ENCODE peak calls at places on chromosome 14, in six cellular contexts. U is uterus, P is prostate gland, X is HCT116, S is body of pancreas, B is ovary. J is an unnamed sample.

GRCh38 chr14:77342726-77343397 is 22.0 kb downstream of the GSTZ1 start:
- DNase-seq in U (no peak), P (no peak), X (no peak), S (no peak), B (no peak), J (no peak)

GRCh38 chr14:20743556-20743955 is 2.1 kb upstream of the EDDM3A start:
- DNase-seq in U (no peak), P (peak), X (no peak), S (no peak), B (no peak), J (no peak)

GRCh38 chr14:48686650-48687049 is 899.5 kb downstream of the RPS29 start:
- DNase-seq in U (no peak), P (no peak), X (no peak), S (no peak), B (no peak), J (no peak)

GRCh38 chr14:39185256-39186049 is 10.4 kb downstream of the PNN start:
- DNase-seq in U (no peak), P (no peak), X (no peak), S (no peak), B (no peak), J (no peak)

GRCh38 chr14:92984082-92984788 is 61.3 kb downstream of the CHGA start:
- DNase-seq in U (no peak), P (no peak), X (no peak), S (no peak), B (peak), J (no peak)

GRCh38 chr14:70934084-70934483 is 26.8 kb downstream of the PCNX1 start:
- DNase-seq in U (no peak), P (no peak), X (no peak), S (no peak), B (no peak), J (no peak)

GRCh38 chr14:71905031-71905430 is 27.2 kb upstream of the RGS6 start:
- DNase-seq in U (no peak), P (no peak), X (no peak), S (no peak), B (no peak), J (no peak)

GRCh38 chr14:24058260-24058950 is 6.6 kb downstream of the CARMIL3 start:
- DNase-seq in U (peak), P (peak), X (no peak), S (peak), B (peak), J (peak)

GRCh38 chr14:80560800-80561199 is 349.5 kb upstream of the DIO2 start:
- DNase-seq in U (no peak), P (no peak), X (no peak), S (no peak), B (no peak), J (no peak)

GRCh38 chr14:34461334-34462131 is 507 bp downstream of the SPTSSA start:
- DNase-seq in U (peak), P (peak), X (peak), S (peak), B (peak), J (peak)

GRCh38 chr14:64919618-64920017 is 5.4 kb downstream of the CHURC1 start:
- DNase-seq in U (no peak), P (no peak), X (no peak), S (no peak), B (no peak), J (no peak)

GRCh38 chr14:74459289-74459946 is 33.4 kb upstream of the SYNDIG1L start:
- DNase-seq in U (no peak), P (no peak), X (no peak), S (peak), B (no peak), J (peak)

GRCh38 chr14:74763803-74764531 is 851 bp downstream of the YLPM1 start:
- DNase-seq in U (peak), P (peak), X (no peak), S (peak), B (no peak), J (no peak)

GRCh38 chr14:69713127-69713800 is 53.7 kb upstream of the SRSF5 start:
- DNase-seq in U (no peak), P (peak), X (no peak), S (peak), B (no peak), J (no peak)

GRCh38 chr14:76138758-76139723 is 12.7 kb upstream of the GPATCH2L start:
- DNase-seq in U (no peak), P (no peak), X (no peak), S (peak), B (no peak), J (no peak)

GRCh38 chr14:57863471-57863870 is 2.4 kb downstream of the SLC35F4 start:
- DNase-seq in U (no peak), P (no peak), X (no peak), S (no peak), B (no peak), J (no peak)

GRCh38 chr14:78683206-78683605 is 513.0 kb downstream of the NRXN3 start:
- DNase-seq in U (no peak), P (no peak), X (no peak), S (no peak), B (no peak), J (no peak)

GRCh38 chr14:35576260-35576659 is 42.3 kb downstream of the INSM2 start:
- DNase-seq in U (no peak), P (no peak), X (no peak), S (no peak), B (no peak), J (no peak)

GRCh38 chr14:93054006-93054405 is 61.7 kb downstream of the ITPK1 start:
- DNase-seq in U (no peak), P (no peak), X (no peak), S (no peak), B (no peak), J (no peak)

GRCh38 chr14:87888136-87888999 is 104.6 kb downstream of the GALC start:
- DNase-seq in U (peak), P (no peak), X (no peak), S (peak), B (peak), J (no peak)

GRCh38 chr14:105086833-105087307 is 21.6 kb upstream of the GPR132 start:
- DNase-seq in U (peak), P (peak), X (peak), S (peak), B (peak), J (peak)
- TF ChIP-seq POLR2A in U (no peak), P (peak), X (no peak), S (no peak), B (no peak), J (peak)

DNA sequence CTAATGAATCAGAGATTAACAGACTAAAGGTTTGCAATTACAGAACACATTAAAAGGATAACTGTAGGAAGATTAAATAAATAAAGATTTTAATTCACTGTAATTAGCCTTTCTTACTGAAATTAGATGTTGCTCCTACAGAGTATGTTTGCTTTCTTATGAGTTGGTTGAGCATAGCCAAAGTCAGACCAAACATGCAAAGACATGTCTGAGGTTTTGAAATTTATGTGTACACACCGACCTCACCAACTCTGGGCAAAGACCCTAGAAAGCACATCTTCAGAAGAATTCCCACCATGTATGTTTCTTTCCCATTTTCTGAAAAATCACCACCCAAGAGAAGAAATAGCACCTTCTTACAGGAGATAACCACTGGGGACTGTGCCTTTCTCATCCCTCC is 159.2 kb downstream of the PAX9 start:
- DNase-seq in U (no peak), P (no peak), X (no peak), S (no peak), B (no peak), J (no peak)
- TF ChIP-seq POLR2A in U (no peak), P (no peak), X (no peak), S (no peak), B (no peak), J (no peak)

GRCh38 chr14:91398192-91398591 is 19.4 kb downstream of the CCDC88C start:
- DNase-seq in U (no peak), P (no peak), X (no peak), S (no peak), B (no peak), J (no peak)

GRCh38 chr14:91398707-91399106 is 18.9 kb downstream of the CCDC88C start:
- DNase-seq in U (no peak), P (no peak), X (no peak), S (no peak), B (no peak), J (no peak)

GRCh38 chr14:91400696-91401095 is 16.9 kb downstream of the CCDC88C start:
- DNase-seq in U (no peak), P (no peak), X (no peak), S (no peak), B (no peak), J (no peak)

GRCh38 chr14:91401751-91402150 is 15.9 kb downstream of the CCDC88C start:
- DNase-seq in U (no peak), P (no peak), X (no peak), S (no peak), B (no peak), J (no peak)

GRCh38 chr14:91399868-91400640 is 17.6 kb downstream of the CCDC88C start:
- DNase-seq in U (no peak), P (peak), X (no peak), S (peak), B (no peak), J (no peak)
- TF ChIP-seq POLR2A in U (no peak), P (no peak), X (no peak), S (no peak), B (no peak), J (no peak)

GRCh38 chr14:100225169-100225568 is 13.8 kb upstream of the YY1 start:
- DNase-seq in U (no peak), P (no peak), X (no peak), S (no peak), B (no peak), J (no peak)

GRCh38 chr14:100221419-100222218 is 17.3 kb upstream of the YY1 start:
- DNase-seq in U (peak), P (peak), X (no peak), S (peak), B (peak), J (no peak)

GRCh38 chr14:100222219-100223093 is 16.5 kb upstream of the YY1 start:
- DNase-seq in U (no peak), P (no peak), X (no peak), S (no peak), B (no peak), J (no peak)

GRCh38 chr14:100224229-100224628 is 14.7 kb upstream of the YY1 start:
- DNase-seq in U (no peak), P (no peak), X (no peak), S (no peak), B (no peak), J (no peak)

GRCh38 chr14:100223332-100224171 is 15.4 kb upstream of the YY1 start:
- DNase-seq in U (no peak), P (no peak), X (no peak), S (no peak), B (no peak), J (no peak)
- TF ChIP-seq POLR2A in U (no peak), P (no peak), X (no peak), S (no peak), B (no peak), J (no peak)

GRCh38 chr14:23009939-23010718 is at the start of gene C14orf93:
- DNase-seq in U (peak), P (peak), X (no peak), S (peak), B (peak), J (peak)
- TF ChIP-seq POLR2A in U (peak), P (peak), X (peak), S (no peak), B (no peak), J (no peak)

DNA sequence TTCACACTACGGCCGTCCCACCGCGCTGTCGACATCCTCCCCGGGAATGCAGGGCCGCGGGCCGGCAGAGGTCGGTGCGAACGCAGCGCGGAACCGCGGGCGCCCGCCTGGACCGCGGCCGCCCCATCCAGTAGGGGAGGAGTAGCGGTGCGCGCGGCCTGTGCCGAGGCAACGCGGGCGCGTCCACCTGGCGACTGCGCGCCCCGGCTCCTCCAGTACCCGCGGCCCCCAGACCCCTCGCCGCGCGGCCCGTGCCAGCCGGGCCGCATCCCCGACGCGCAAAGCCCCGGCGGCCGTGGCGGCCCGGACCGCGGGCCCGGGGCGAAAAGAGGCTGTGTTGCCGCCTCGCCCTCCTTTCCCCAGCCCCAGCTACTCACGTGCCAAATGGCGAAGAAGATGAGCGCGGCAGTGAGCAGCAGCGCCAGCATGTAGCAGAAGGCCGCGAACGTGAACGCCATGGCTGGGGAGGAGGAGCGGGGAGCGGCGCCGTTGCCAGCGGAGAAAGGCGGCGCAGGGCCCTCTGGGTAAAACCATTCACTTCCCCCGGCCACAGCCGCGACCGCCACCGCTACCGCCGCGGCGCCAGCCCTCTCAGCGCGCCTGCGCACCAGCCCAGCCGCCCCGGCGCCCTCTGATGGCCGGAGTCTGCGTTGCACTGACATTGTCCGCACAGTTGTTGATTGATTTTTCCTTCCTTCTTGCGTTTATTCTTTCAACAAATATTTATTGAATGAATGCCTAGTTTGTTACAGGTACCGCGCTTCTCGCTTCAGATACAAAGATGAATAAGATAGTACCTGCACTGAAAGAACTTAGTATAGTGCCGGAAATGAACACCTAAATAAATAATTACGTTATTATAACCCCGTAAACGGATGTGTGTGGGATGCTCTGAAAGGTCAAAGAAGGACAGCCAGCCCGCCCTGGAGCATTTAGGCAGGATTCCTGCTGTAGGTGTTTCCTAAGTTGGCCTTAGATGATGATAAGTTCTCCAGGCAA is at the start of gene CNIH1:
- DNase-seq in U (peak), P (peak), X (peak), S (peak), B (peak), J (peak)
- TF ChIP-seq POLR2A in U (peak), P (peak), X (peak), S (peak), B (no peak), J (peak)